ENCODE peak calls at places on chromosomes 2 and 18, in nine cellular contexts. One of them, this sample, is unnamed.

GRCh38 chr2:120629241-120629895 is 106.3 kb upstream of the GLI2 start:
- DNase-seq in tibial artery: peak; percentile 37
- DNase-seq in neural progenitor cell: no peak
- DNase-seq in osteocyte: no peak
- DNase-seq in choroid plexus epithelial cell: no peak
- DNase-seq in IMR-90: no peak
- DNase-seq in HepG2: no peak
- DNase-seq in ascending aorta: no peak
- DNase-seq in HFFc6: no peak
- DNase-seq in this sample: no peak

GRCh38 chr2:138147796-138148195 is 183.5 kb downstream of the HNMT start:
- DNase-seq in tibial artery: no peak
- DNase-seq in neural progenitor cell: no peak
- DNase-seq in osteocyte: no peak
- DNase-seq in choroid plexus epithelial cell: no peak
- DNase-seq in IMR-90: no peak
- DNase-seq in HepG2: no peak
- DNase-seq in ascending aorta: no peak
- DNase-seq in HFFc6: no peak
- DNase-seq in this sample: no peak

GRCh38 chr2:111119004-111119846 is 1.5 kb upstream of the BCL2L11 start:
- DNase-seq in tibial artery: peak; percentile 67
- DNase-seq in neural progenitor cell: peak; percentile 44
- DNase-seq in osteocyte: no peak
- DNase-seq in choroid plexus epithelial cell: peak; percentile 24
- DNase-seq in IMR-90: no peak
- DNase-seq in HepG2: no peak
- DNase-seq in ascending aorta: no peak
- DNase-seq in HFFc6: no peak
- DNase-seq in this sample: no peak

GRCh38 chr2:58539973-58540372 is 298.8 kb upstream of the FANCL start:
- DNase-seq in tibial artery: no peak
- DNase-seq in neural progenitor cell: peak; percentile 86
- DNase-seq in osteocyte: no peak
- DNase-seq in choroid plexus epithelial cell: peak; percentile 6
- DNase-seq in IMR-90: no peak
- DNase-seq in HepG2: no peak
- DNase-seq in ascending aorta: no peak
- DNase-seq in HFFc6: no peak
- DNase-seq in this sample: no peak

GRCh38 chr2:160613466-160614153 is 120.0 kb upstream of the RBMS1 start:
- DNase-seq in tibial artery: no peak
- DNase-seq in neural progenitor cell: no peak
- DNase-seq in osteocyte: no peak
- DNase-seq in choroid plexus epithelial cell: peak; percentile 75
- DNase-seq in IMR-90: peak; percentile 91
- DNase-seq in HepG2: no peak
- DNase-seq in ascending aorta: no peak
- DNase-seq in HFFc6: peak; percentile 73
- DNase-seq in this sample: no peak

GRCh38 chr2:233026211-233026813 is 6.2 kb upstream of the NEU2 start:
- DNase-seq in tibial artery: no peak
- DNase-seq in neural progenitor cell: no peak
- DNase-seq in osteocyte: no peak
- DNase-seq in choroid plexus epithelial cell: peak; percentile 43
- DNase-seq in IMR-90: peak; percentile 50
- DNase-seq in HepG2: no peak
- DNase-seq in ascending aorta: no peak
- DNase-seq in HFFc6: peak; percentile 77
- DNase-seq in this sample: no peak

GRCh38 chr2:65097844-65098243 is 32.1 kb downstream of the RAB1A start:
- DNase-seq in tibial artery: no peak
- DNase-seq in neural progenitor cell: no peak
- DNase-seq in osteocyte: no peak
- DNase-seq in choroid plexus epithelial cell: no peak
- DNase-seq in IMR-90: no peak
- DNase-seq in HepG2: no peak
- DNase-seq in ascending aorta: no peak
- DNase-seq in HFFc6: no peak
- DNase-seq in this sample: no peak

GRCh38 chr2:29587791-29588190 is 333.6 kb downstream of the ALK start:
- DNase-seq in tibial artery: no peak
- DNase-seq in neural progenitor cell: no peak
- DNase-seq in osteocyte: no peak
- DNase-seq in choroid plexus epithelial cell: no peak
- DNase-seq in IMR-90: peak; percentile 15
- DNase-seq in HepG2: no peak
- DNase-seq in ascending aorta: no peak
- DNase-seq in HFFc6: no peak
- DNase-seq in this sample: no peak

GRCh38 chr2:67871696-67872320 is 191.0 kb downstream of the C1D start:
- DNase-seq in tibial artery: peak; percentile 88
- DNase-seq in neural progenitor cell: no peak
- DNase-seq in osteocyte: no peak
- DNase-seq in choroid plexus epithelial cell: peak; percentile 70
- DNase-seq in IMR-90: peak; percentile 61
- DNase-seq in HepG2: no peak
- DNase-seq in ascending aorta: peak; percentile 60
- DNase-seq in HFFc6: peak; percentile 90
- DNase-seq in this sample: no peak

DNA sequence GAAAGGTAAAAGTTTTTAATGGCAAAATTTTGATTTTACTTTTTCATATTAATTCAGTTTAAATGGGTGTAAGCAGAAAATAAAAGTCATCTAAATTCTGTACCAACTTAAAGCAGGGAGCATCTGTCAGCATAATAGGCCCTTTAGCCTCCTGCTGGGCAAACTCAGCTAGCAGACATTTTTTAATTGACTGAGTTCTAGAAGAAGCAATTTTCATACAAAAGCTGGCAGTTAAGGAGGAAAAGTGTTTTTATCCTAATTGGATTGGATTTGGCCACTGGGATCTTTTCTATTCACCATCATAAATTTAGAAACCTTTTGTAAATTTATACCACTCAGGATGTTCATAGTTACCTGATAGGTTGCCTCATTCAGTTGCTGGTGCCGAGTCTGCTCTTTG is 262.7 kb upstream of the FSIP2 start:
- DNase-seq in tibial artery: no peak
- DNase-seq in neural progenitor cell: peak; percentile 49
- DNase-seq in osteocyte: no peak
- DNase-seq in choroid plexus epithelial cell: no peak
- DNase-seq in IMR-90: no peak
- DNase-seq in HepG2: no peak
- DNase-seq in ascending aorta: no peak
- DNase-seq in HFFc6: no peak
- DNase-seq in this sample: no peak
- TF ChIP-seq CTCF in tibial artery: no peak
- TF ChIP-seq CTCF in neural progenitor cell: peak; percentile 5
- TF ChIP-seq CTCF in osteocyte: peak; percentile 14
- TF ChIP-seq CTCF in choroid plexus epithelial cell: no peak
- TF ChIP-seq CTCF in IMR-90: no peak
- TF ChIP-seq CTCF in HepG2: no peak
- TF ChIP-seq CTCF in ascending aorta: no peak
- TF ChIP-seq CTCF in HFFc6: no peak
- TF ChIP-seq CTCF in this sample: peak; percentile 52

GRCh38 chr2:195495966-195496365 is 161.1 kb upstream of the SLC39A10 start:
- DNase-seq in tibial artery: no peak
- DNase-seq in neural progenitor cell: no peak
- DNase-seq in osteocyte: no peak
- DNase-seq in choroid plexus epithelial cell: no peak
- DNase-seq in IMR-90: no peak
- DNase-seq in HepG2: no peak
- DNase-seq in ascending aorta: no peak
- DNase-seq in HFFc6: no peak
- DNase-seq in this sample: no peak

GRCh38 chr2:195496991-195497390 is 160.0 kb upstream of the SLC39A10 start:
- DNase-seq in tibial artery: no peak
- DNase-seq in neural progenitor cell: no peak
- DNase-seq in osteocyte: no peak
- DNase-seq in choroid plexus epithelial cell: no peak
- DNase-seq in IMR-90: no peak
- DNase-seq in HepG2: no peak
- DNase-seq in ascending aorta: no peak
- DNase-seq in HFFc6: no peak
- DNase-seq in this sample: no peak

GRCh38 chr2:195498839-195499490 is 158.1 kb upstream of the SLC39A10 start:
- DNase-seq in tibial artery: no peak
- DNase-seq in neural progenitor cell: no peak
- DNase-seq in osteocyte: no peak
- DNase-seq in choroid plexus epithelial cell: peak; percentile 49
- DNase-seq in IMR-90: peak; percentile 74
- DNase-seq in HepG2: no peak
- DNase-seq in ascending aorta: no peak
- DNase-seq in HFFc6: peak; percentile 41
- DNase-seq in this sample: no peak

GRCh38 chr2:195500878-195501277 is 156.1 kb upstream of the SLC39A10 start:
- DNase-seq in tibial artery: no peak
- DNase-seq in neural progenitor cell: no peak
- DNase-seq in osteocyte: no peak
- DNase-seq in choroid plexus epithelial cell: no peak
- DNase-seq in IMR-90: no peak
- DNase-seq in HepG2: no peak
- DNase-seq in ascending aorta: no peak
- DNase-seq in HFFc6: no peak
- DNase-seq in this sample: no peak

GRCh38 chr2:195498176-195498575 is 158.8 kb upstream of the SLC39A10 start:
- DNase-seq in tibial artery: no peak
- DNase-seq in neural progenitor cell: peak; percentile 60
- DNase-seq in osteocyte: no peak
- DNase-seq in choroid plexus epithelial cell: peak; percentile 72
- DNase-seq in IMR-90: peak; percentile 30
- DNase-seq in HepG2: peak; percentile 50
- DNase-seq in ascending aorta: peak; percentile 12
- DNase-seq in HFFc6: no peak
- DNase-seq in this sample: no peak
- TF ChIP-seq CTCF in tibial artery: peak; percentile 25
- TF ChIP-seq CTCF in neural progenitor cell: peak; percentile 58
- TF ChIP-seq CTCF in osteocyte: peak; percentile 36
- TF ChIP-seq CTCF in choroid plexus epithelial cell: peak; percentile 63
- TF ChIP-seq CTCF in IMR-90: peak; percentile 29
- TF ChIP-seq CTCF in HepG2: peak; percentile 52
- TF ChIP-seq CTCF in ascending aorta: no peak
- TF ChIP-seq CTCF in HFFc6: peak; percentile 66
- TF ChIP-seq CTCF in this sample: peak; percentile 48

GRCh38 chr18:832085-832681 is 20.1 kb upstream of the YES1 start:
- DNase-seq in tibial artery: no peak
- DNase-seq in neural progenitor cell: peak; percentile 48
- DNase-seq in osteocyte: no peak
- DNase-seq in choroid plexus epithelial cell: peak; percentile 58
- DNase-seq in IMR-90: no peak
- DNase-seq in HepG2: peak; percentile 91
- DNase-seq in ascending aorta: no peak
- DNase-seq in HFFc6: no peak
- DNase-seq in this sample: peak; percentile 56
- TF ChIP-seq CTCF in tibial artery: no peak
- TF ChIP-seq CTCF in neural progenitor cell: no peak
- TF ChIP-seq CTCF in osteocyte: no peak
- TF ChIP-seq CTCF in choroid plexus epithelial cell: peak; percentile 28
- TF ChIP-seq CTCF in IMR-90: no peak
- TF ChIP-seq CTCF in HepG2: peak; percentile 89
- TF ChIP-seq CTCF in ascending aorta: no peak
- TF ChIP-seq CTCF in HFFc6: no peak
- TF ChIP-seq CTCF in this sample: no peak

GRCh38 chr2:20350105-20350712 is 435 bp downstream of the PUM2 start:
- DNase-seq in tibial artery: no peak
- DNase-seq in neural progenitor cell: no peak
- DNase-seq in osteocyte: peak; percentile 84
- DNase-seq in choroid plexus epithelial cell: peak; percentile 23
- DNase-seq in IMR-90: no peak
- DNase-seq in HepG2: peak; percentile 38
- DNase-seq in ascending aorta: no peak
- DNase-seq in HFFc6: no peak
- DNase-seq in this sample: peak; percentile 77
- TF ChIP-seq CTCF in tibial artery: no peak
- TF ChIP-seq CTCF in neural progenitor cell: no peak
- TF ChIP-seq CTCF in osteocyte: no peak
- TF ChIP-seq CTCF in choroid plexus epithelial cell: no peak
- TF ChIP-seq CTCF in IMR-90: no peak
- TF ChIP-seq CTCF in HepG2: peak; percentile 5
- TF ChIP-seq CTCF in ascending aorta: no peak
- TF ChIP-seq CTCF in HFFc6: no peak
- TF ChIP-seq CTCF in this sample: no peak

GRCh38 chr18:26547302-26548143 is 830 bp downstream of the KCTD1 start:
- DNase-seq in tibial artery: peak; percentile 76
- DNase-seq in neural progenitor cell: peak; percentile 92
- DNase-seq in osteocyte: peak; percentile 89
- DNase-seq in choroid plexus epithelial cell: peak; percentile 92
- DNase-seq in IMR-90: peak; percentile 84
- DNase-seq in HepG2: no peak
- DNase-seq in ascending aorta: no peak
- DNase-seq in HFFc6: peak; percentile 46
- DNase-seq in this sample: peak; percentile 84
- TF ChIP-seq CTCF in tibial artery: peak; percentile 33
- TF ChIP-seq CTCF in neural progenitor cell: peak; percentile 69
- TF ChIP-seq CTCF in osteocyte: peak; percentile 73
- TF ChIP-seq CTCF in choroid plexus epithelial cell: peak; percentile 71
- TF ChIP-seq CTCF in IMR-90: peak; percentile 48
- TF ChIP-seq CTCF in HepG2: no peak
- TF ChIP-seq CTCF in ascending aorta: no peak
- TF ChIP-seq CTCF in HFFc6: peak; percentile 75
- TF ChIP-seq CTCF in this sample: peak; percentile 70